ENCODE peak calls at places on chromosomes 3 and 15, in eight cellular contexts. One of them, this sample, is unnamed.

GRCh38 chr15:30992465-30992864 is 1.0 kb upstream of the MTMR10 start:
- DNase-seq in NCI-H1105 treated with DMSO at 0.1 percent for 48 hours: no peak
- DNase-seq in OCI-M1: no peak
- DNase-seq in stimulated activated CD4-positive, alpha-beta T cell treated with anti-CD3 and anti-CD28 coated beads, Interleukin-2, amount 100 ng/mL, for 4 hours: no peak
- DNase-seq in GM13977: no peak
- DNase-seq in ovary: no peak
- DNase-seq in MCF 10A: peak; percentile 24
- DNase-seq in mucosa of gallbladder: no peak
- DNase-seq in this sample: peak; percentile 17

GRCh38 chr3:69249001-69249400 is 126.6 kb upstream of the LMOD3 start:
- DNase-seq in NCI-H1105 treated with DMSO at 0.1 percent for 48 hours: no peak
- DNase-seq in OCI-M1: no peak
- DNase-seq in stimulated activated CD4-positive, alpha-beta T cell treated with anti-CD3 and anti-CD28 coated beads, Interleukin-2, amount 100 ng/mL, for 4 hours: no peak
- DNase-seq in GM13977: no peak
- DNase-seq in ovary: no peak
- DNase-seq in MCF 10A: no peak
- DNase-seq in mucosa of gallbladder: no peak
- DNase-seq in this sample: no peak

GRCh38 chr3:88807471-88808090 is 299.8 kb upstream of the EPHA3 start:
- DNase-seq in NCI-H1105 treated with DMSO at 0.1 percent for 48 hours: no peak
- DNase-seq in OCI-M1: no peak
- DNase-seq in stimulated activated CD4-positive, alpha-beta T cell treated with anti-CD3 and anti-CD28 coated beads, Interleukin-2, amount 100 ng/mL, for 4 hours: no peak
- DNase-seq in GM13977: no peak
- DNase-seq in ovary: no peak
- DNase-seq in MCF 10A: peak; percentile 56
- DNase-seq in mucosa of gallbladder: no peak
- DNase-seq in this sample: no peak

GRCh38 chr3:88137836-88138235 is 11.9 kb upstream of the C3orf38 start:
- DNase-seq in NCI-H1105 treated with DMSO at 0.1 percent for 48 hours: no peak
- DNase-seq in OCI-M1: peak; percentile 33
- DNase-seq in stimulated activated CD4-positive, alpha-beta T cell treated with anti-CD3 and anti-CD28 coated beads, Interleukin-2, amount 100 ng/mL, for 4 hours: no peak
- DNase-seq in GM13977: no peak
- DNase-seq in ovary: no peak
- DNase-seq in MCF 10A: peak; percentile 34
- DNase-seq in mucosa of gallbladder: no peak
- DNase-seq in this sample: no peak

GRCh38 chr15:53987480-53987879 is 9.2 kb downstream of the UNC13C start:
- DNase-seq in NCI-H1105 treated with DMSO at 0.1 percent for 48 hours: no peak
- DNase-seq in OCI-M1: no peak
- DNase-seq in stimulated activated CD4-positive, alpha-beta T cell treated with anti-CD3 and anti-CD28 coated beads, Interleukin-2, amount 100 ng/mL, for 4 hours: no peak
- DNase-seq in GM13977: no peak
- DNase-seq in ovary: no peak
- DNase-seq in MCF 10A: no peak
- DNase-seq in mucosa of gallbladder: no peak
- DNase-seq in this sample: no peak

GRCh38 chr3:195253981-195254432 is 17.0 kb downstream of the XXYLT1 start:
- DNase-seq in NCI-H1105 treated with DMSO at 0.1 percent for 48 hours: no peak
- DNase-seq in OCI-M1: no peak
- DNase-seq in stimulated activated CD4-positive, alpha-beta T cell treated with anti-CD3 and anti-CD28 coated beads, Interleukin-2, amount 100 ng/mL, for 4 hours: no peak
- DNase-seq in GM13977: no peak
- DNase-seq in ovary: no peak
- DNase-seq in MCF 10A: no peak
- DNase-seq in mucosa of gallbladder: no peak
- DNase-seq in this sample: no peak

GRCh38 chr15:101401286-101401685 is 88.2 kb downstream of the PCSK6 start:
- DNase-seq in NCI-H1105 treated with DMSO at 0.1 percent for 48 hours: no peak
- DNase-seq in OCI-M1: no peak
- DNase-seq in stimulated activated CD4-positive, alpha-beta T cell treated with anti-CD3 and anti-CD28 coated beads, Interleukin-2, amount 100 ng/mL, for 4 hours: no peak
- DNase-seq in GM13977: no peak
- DNase-seq in ovary: no peak
- DNase-seq in MCF 10A: no peak
- DNase-seq in mucosa of gallbladder: no peak
- DNase-seq in this sample: no peak

GRCh38 chr3:52450489-52451236 is 3.2 kb downstream of the TNNC1 start:
- DNase-seq in NCI-H1105 treated with DMSO at 0.1 percent for 48 hours: no peak
- DNase-seq in OCI-M1: no peak
- DNase-seq in stimulated activated CD4-positive, alpha-beta T cell treated with anti-CD3 and anti-CD28 coated beads, Interleukin-2, amount 100 ng/mL, for 4 hours: no peak
- DNase-seq in GM13977: no peak
- DNase-seq in ovary: no peak
- DNase-seq in MCF 10A: no peak
- DNase-seq in mucosa of gallbladder: no peak
- DNase-seq in this sample: no peak

GRCh38 chr3:83890039-83890762 is 1068.6 kb upstream of the CADM2 start:
- DNase-seq in NCI-H1105 treated with DMSO at 0.1 percent for 48 hours: no peak
- DNase-seq in OCI-M1: no peak
- DNase-seq in stimulated activated CD4-positive, alpha-beta T cell treated with anti-CD3 and anti-CD28 coated beads, Interleukin-2, amount 100 ng/mL, for 4 hours: no peak
- DNase-seq in GM13977: no peak
- DNase-seq in ovary: no peak
- DNase-seq in MCF 10A: peak; percentile 21
- DNase-seq in mucosa of gallbladder: no peak
- DNase-seq in this sample: no peak

GRCh38 chr15:80308002-80308401 is 56.0 kb upstream of the CTXND1 start:
- DNase-seq in NCI-H1105 treated with DMSO at 0.1 percent for 48 hours: no peak
- DNase-seq in OCI-M1: no peak
- DNase-seq in stimulated activated CD4-positive, alpha-beta T cell treated with anti-CD3 and anti-CD28 coated beads, Interleukin-2, amount 100 ng/mL, for 4 hours: no peak
- DNase-seq in GM13977: no peak
- DNase-seq in ovary: no peak
- DNase-seq in MCF 10A: no peak
- DNase-seq in mucosa of gallbladder: no peak
- DNase-seq in this sample: no peak

GRCh38 chr3:88324788-88325187 is 175.0 kb downstream of the C3orf38 start:
- DNase-seq in NCI-H1105 treated with DMSO at 0.1 percent for 48 hours: no peak
- DNase-seq in OCI-M1: no peak
- DNase-seq in stimulated activated CD4-positive, alpha-beta T cell treated with anti-CD3 and anti-CD28 coated beads, Interleukin-2, amount 100 ng/mL, for 4 hours: no peak
- DNase-seq in GM13977: no peak
- DNase-seq in ovary: no peak
- DNase-seq in MCF 10A: no peak
- DNase-seq in mucosa of gallbladder: no peak
- DNase-seq in this sample: no peak

GRCh38 chr15:52257734-52258062 is 37.9 kb downstream of the MYO5C start:
- DNase-seq in NCI-H1105 treated with DMSO at 0.1 percent for 48 hours: peak; percentile 9
- DNase-seq in OCI-M1: no peak
- DNase-seq in stimulated activated CD4-positive, alpha-beta T cell treated with anti-CD3 and anti-CD28 coated beads, Interleukin-2, amount 100 ng/mL, for 4 hours: no peak
- DNase-seq in GM13977: no peak
- DNase-seq in ovary: no peak
- DNase-seq in MCF 10A: peak; percentile 42
- DNase-seq in mucosa of gallbladder: no peak
- DNase-seq in this sample: no peak

GRCh38 chr3:71304684-71305083 is 278.8 kb downstream of the FOXP1 start:
- DNase-seq in NCI-H1105 treated with DMSO at 0.1 percent for 48 hours: no peak
- DNase-seq in OCI-M1: peak; percentile 22
- DNase-seq in stimulated activated CD4-positive, alpha-beta T cell treated with anti-CD3 and anti-CD28 coated beads, Interleukin-2, amount 100 ng/mL, for 4 hours: peak; percentile 28
- DNase-seq in GM13977: no peak
- DNase-seq in ovary: peak; percentile 19
- DNase-seq in MCF 10A: no peak
- DNase-seq in mucosa of gallbladder: peak; percentile 24
- DNase-seq in this sample: peak; percentile 22

GRCh38 chr3:153768559-153769469 is 352.4 kb upstream of the ARHGEF26 start:
- DNase-seq in NCI-H1105 treated with DMSO at 0.1 percent for 48 hours: peak; percentile 65
- DNase-seq in OCI-M1: peak; percentile 65
- DNase-seq in stimulated activated CD4-positive, alpha-beta T cell treated with anti-CD3 and anti-CD28 coated beads, Interleukin-2, amount 100 ng/mL, for 4 hours: peak; percentile 32
- DNase-seq in GM13977: peak; percentile 59
- DNase-seq in ovary: no peak
- DNase-seq in MCF 10A: peak; percentile 59
- DNase-seq in mucosa of gallbladder: peak; percentile 51
- DNase-seq in this sample: peak; percentile 21

GRCh38 chr15:60392601-60392985 is 5.2 kb downstream of the ANXA2 start:
- DNase-seq in NCI-H1105 treated with DMSO at 0.1 percent for 48 hours: no peak
- DNase-seq in OCI-M1: no peak
- DNase-seq in stimulated activated CD4-positive, alpha-beta T cell treated with anti-CD3 and anti-CD28 coated beads, Interleukin-2, amount 100 ng/mL, for 4 hours: no peak
- DNase-seq in GM13977: no peak
- DNase-seq in ovary: no peak
- DNase-seq in MCF 10A: peak; percentile 79
- DNase-seq in mucosa of gallbladder: no peak
- DNase-seq in this sample: no peak

GRCh38 chr15:28989896-28990295 is 104.1 kb downstream of the APBA2 start:
- DNase-seq in NCI-H1105 treated with DMSO at 0.1 percent for 48 hours: no peak
- DNase-seq in OCI-M1: no peak
- DNase-seq in stimulated activated CD4-positive, alpha-beta T cell treated with anti-CD3 and anti-CD28 coated beads, Interleukin-2, amount 100 ng/mL, for 4 hours: no peak
- DNase-seq in GM13977: no peak
- DNase-seq in ovary: no peak
- DNase-seq in MCF 10A: no peak
- DNase-seq in mucosa of gallbladder: no peak
- DNase-seq in this sample: no peak

GRCh38 chr3:195240171-195240701 is 30.7 kb downstream of the XXYLT1 start:
- DNase-seq in NCI-H1105 treated with DMSO at 0.1 percent for 48 hours: no peak
- DNase-seq in OCI-M1: no peak
- DNase-seq in stimulated activated CD4-positive, alpha-beta T cell treated with anti-CD3 and anti-CD28 coated beads, Interleukin-2, amount 100 ng/mL, for 4 hours: no peak
- DNase-seq in GM13977: no peak
- DNase-seq in ovary: peak; percentile 76
- DNase-seq in MCF 10A: no peak
- DNase-seq in mucosa of gallbladder: no peak
- DNase-seq in this sample: no peak

GRCh38 chr15:40894689-40895308 is 549 bp downstream of the VPS18 start:
- DNase-seq in NCI-H1105 treated with DMSO at 0.1 percent for 48 hours: no peak
- DNase-seq in OCI-M1: peak; percentile 85
- DNase-seq in stimulated activated CD4-positive, alpha-beta T cell treated with anti-CD3 and anti-CD28 coated beads, Interleukin-2, amount 100 ng/mL, for 4 hours: peak; percentile 31
- DNase-seq in GM13977: peak; percentile 73
- DNase-seq in ovary: peak; percentile 48
- DNase-seq in MCF 10A: peak; percentile 68
- DNase-seq in mucosa of gallbladder: peak; percentile 41
- DNase-seq in this sample: peak; percentile 26

GRCh38 chr15:39145854-39146253 is 435.0 kb upstream of the THBS1 start:
- DNase-seq in NCI-H1105 treated with DMSO at 0.1 percent for 48 hours: peak; percentile 13
- DNase-seq in OCI-M1: no peak
- DNase-seq in stimulated activated CD4-positive, alpha-beta T cell treated with anti-CD3 and anti-CD28 coated beads, Interleukin-2, amount 100 ng/mL, for 4 hours: no peak
- DNase-seq in GM13977: no peak
- DNase-seq in ovary: no peak
- DNase-seq in MCF 10A: no peak
- DNase-seq in mucosa of gallbladder: no peak
- DNase-seq in this sample: no peak

GRCh38 chr3:193735850-193736249 is 142.8 kb downstream of the OPA1 start:
- DNase-seq in NCI-H1105 treated with DMSO at 0.1 percent for 48 hours: no peak
- DNase-seq in OCI-M1: no peak
- DNase-seq in stimulated activated CD4-positive, alpha-beta T cell treated with anti-CD3 and anti-CD28 coated beads, Interleukin-2, amount 100 ng/mL, for 4 hours: no peak
- DNase-seq in GM13977: no peak
- DNase-seq in ovary: no peak
- DNase-seq in MCF 10A: no peak
- DNase-seq in mucosa of gallbladder: no peak
- DNase-seq in this sample: no peak

GRCh38 chr3:170499562-170500156 is 81.0 kb downstream of the CLDN11 start:
- DNase-seq in NCI-H1105 treated with DMSO at 0.1 percent for 48 hours: no peak
- DNase-seq in OCI-M1: peak; percentile 59
- DNase-seq in stimulated activated CD4-positive, alpha-beta T cell treated with anti-CD3 and anti-CD28 coated beads, Interleukin-2, amount 100 ng/mL, for 4 hours: no peak
- DNase-seq in GM13977: peak; percentile 62
- DNase-seq in ovary: peak; percentile 82
- DNase-seq in MCF 10A: peak; percentile 69
- DNase-seq in mucosa of gallbladder: peak; percentile 34
- DNase-seq in this sample: no peak

GRCh38 chr15:80177151-80177550 is 24.4 kb downstream of the FAH start:
- DNase-seq in NCI-H1105 treated with DMSO at 0.1 percent for 48 hours: no peak
- DNase-seq in OCI-M1: no peak
- DNase-seq in stimulated activated CD4-positive, alpha-beta T cell treated with anti-CD3 and anti-CD28 coated beads, Interleukin-2, amount 100 ng/mL, for 4 hours: no peak
- DNase-seq in GM13977: no peak
- DNase-seq in ovary: no peak
- DNase-seq in MCF 10A: peak; percentile 33
- DNase-seq in mucosa of gallbladder: no peak
- DNase-seq in this sample: no peak